ENCODE peak calls at places on chromosomes 3 and 15, in five cellular contexts. X, S, P, L and H are unnamed samples. For H3K9me3 and H3K4me1, the result is how much of the 10 kb centered on the place peaks cover.

GRCh38 chr15:65110676-65111292 is 4.2 kb downstream of the UBAP1L start:
- DNase-seq in X (peak), S (no peak), P (peak), L (no peak), H (no peak)

GRCh38 chr3:86451749-86452148 is 539.2 kb downstream of the VGLL3 start:
- DNase-seq in X (no peak), S (no peak), P (no peak), L (no peak), H (no peak)

GRCh38 chr3:104596054-104596453 is 770.7 kb upstream of the ALCAM start:
- DNase-seq in X (no peak), S (no peak), P (no peak), L (no peak), H (no peak)

GRCh38 chr3:39250116-39250747 is 29.6 kb downstream of the CX3CR1 start:
- DNase-seq in X (no peak), S (no peak), P (no peak), L (no peak), H (no peak)

GRCh38 chr3:107438671-107439070 is 61.4 kb downstream of the CCDC54 start:
- DNase-seq in X (no peak), S (no peak), P (no peak), L (no peak), H (no peak)

GRCh38 chr15:38049876-38050275 is 115.4 kb downstream of the TMCO5A start:
- DNase-seq in X (no peak), S (no peak), P (peak), L (no peak), H (no peak)

GRCh38 chr3:43884581-43884980 is 193.8 kb downstream of the ABHD5 start:
- DNase-seq in X (no peak), S (no peak), P (no peak), L (no peak), H (no peak)

GRCh38 chr3:4982773-4983738 is 3.8 kb downstream of the BHLHE40 start:
- DNase-seq in X (no peak), S (peak), P (peak), L (no peak), H (peak)

GRCh38 chr3:110858549-110858948 is 213.1 kb upstream of the NECTIN3 start:
- DNase-seq in X (no peak), S (no peak), P (no peak), L (no peak), H (no peak)

GRCh38 chr3:147735662-147736061 is 326.5 kb downstream of the ZIC1 start:
- DNase-seq in X (no peak), S (no peak), P (no peak), L (no peak), H (no peak)

GRCh38 chr3:62874398-62875102 is 666 bp downstream of the CADPS start:
- DNase-seq in X (peak), S (no peak), P (no peak), L (no peak), H (no peak)

GRCh38 chr3:146050700-146051099 is 110.3 kb downstream of the PLOD2 start:
- DNase-seq in X (no peak), S (no peak), P (no peak), L (no peak), H (no peak)

GRCh38 chr3:58573638-58574037 is 3.6 kb downstream of the FAM107A start:
- DNase-seq in X (no peak), S (no peak), P (no peak), L (no peak), H (no peak)

GRCh38 chr15:44812029-44812517 is 75.7 kb downstream of the TRIM69 start:
- DNase-seq in X (no peak), S (no peak), P (no peak), L (no peak), H (peak)

GRCh38 chr3:180036092-180036677 is 552 bp downstream of the PEX5L start:
- DNase-seq in X (peak), S (no peak), P (no peak), L (no peak), H (no peak)

GRCh38 chr15:72116680-72117447 is 1.1 kb downstream of the MYO9A start:
- DNase-seq in X (peak), S (peak), P (peak), L (peak), H (peak)

GRCh38 chr15:26882616-26883365 is 15.9 kb downstream of the GABRA5 start:
- DNase-seq in X (no peak), S (no peak), P (no peak), L (no peak), H (no peak)

GRCh38 chr15:50166216-50166615 is 15.8 kb upstream of the SLC27A2 start:
- DNase-seq in X (no peak), S (no peak), P (peak), L (no peak), H (no peak)

GRCh38 chr15:70856884-70857546 is 3.1 kb upstream of the LARP6 start:
- DNase-seq in X (no peak), S (peak), P (peak), L (peak), H (peak)

GRCh38 chr15:101123222-101123910 is 128.5 kb downstream of the CHSY1 start:
- DNase-seq in X (no peak), S (no peak), P (no peak), L (no peak), H (no peak)

GRCh38 chr15:63969652-63970421 is 76.4 kb downstream of the DAPK2 start:
- DNase-seq in X (no peak), S (no peak), P (peak), L (no peak), H (peak)

GRCh38 chr15:67927501-67928156 is 87.8 kb upstream of the RNU6-1 start:
- DNase-seq in X (no peak), S (no peak), P (no peak), L (peak), H (no peak)

GRCh38 chr3:142215111-142215510 is 10.3 kb downstream of the GK5 start:
- DNase-seq in X (no peak), S (no peak), P (peak), L (no peak), H (no peak)

GRCh38 chr3:149596136-149596770 is 61.6 kb downstream of the WWTR1 start:
- DNase-seq in X (no peak), S (no peak), P (peak), L (no peak), H (no peak)

GRCh38 chr3:106014518-106014917 is 145.7 kb upstream of the CBLB start:
- DNase-seq in X (no peak), S (no peak), P (no peak), L (no peak), H (no peak)

GRCh38 chr3:52721002-52721741 is 15.3 kb downstream of the SPCS1 start:
- DNase-seq in X (no peak), S (no peak), P (no peak), L (no peak), H (no peak)

GRCh38 chr3:182212479-182213076 is 500.9 kb downstream of the SOX2 start:
- DNase-seq in X (no peak), S (peak), P (peak), L (no peak), H (no peak)

GRCh38 chr15:25450163-25450562 is 11.3 kb upstream of the UBE3A start:
- DNase-seq in X (no peak), S (no peak), P (no peak), L (no peak), H (no peak)

DNA sequence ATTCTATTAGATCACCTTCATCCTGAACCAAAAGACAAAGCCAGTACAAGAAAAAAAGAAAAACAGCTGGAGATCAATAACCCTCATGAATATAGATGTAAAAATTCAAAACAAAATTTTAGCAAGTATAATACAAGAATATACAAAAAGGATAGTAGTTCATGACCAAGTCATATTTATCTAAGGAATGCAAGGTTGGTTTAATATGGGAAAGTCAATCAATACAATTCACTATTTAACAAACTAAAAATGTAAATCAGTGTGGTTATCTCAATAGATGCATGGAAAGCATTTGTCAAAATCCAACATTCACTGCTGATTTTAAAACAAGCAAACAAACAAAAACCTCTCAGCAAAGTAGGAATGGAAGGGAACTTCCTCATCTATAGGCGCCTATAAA is 11.0 kb upstream of the GPR27 start:
- DNase-seq in X (no peak), S (no peak), P (no peak), L (no peak), H (no peak)
- H3K9me3 ChIP-seq in X (under half), S (under half), P (under half), L (under half), H (under half)

GRCh38 chr3:127772273-127772672 is 50.0 kb downstream of the MGLL start:
- DNase-seq in X (no peak), S (peak), P (no peak), L (no peak), H (no peak)

GRCh38 chr3:127773752-127774395 is 48.4 kb downstream of the MGLL start:
- DNase-seq in X (no peak), S (peak), P (no peak), L (no peak), H (peak)

GRCh38 chr3:127772776-127773751 is 49.3 kb downstream of the MGLL start:
- DNase-seq in X (no peak), S (peak), P (no peak), L (no peak), H (peak)

GRCh38 chr3:127770671-127771370 is 51.5 kb downstream of the MGLL start:
- DNase-seq in X (no peak), S (peak), P (no peak), L (no peak), H (peak)

GRCh38 chr3:127771746-127772145 is 50.6 kb downstream of the MGLL start:
- DNase-seq in X (no peak), S (peak), P (no peak), L (no peak), H (no peak)
- H3K4me1 ChIP-seq in X (under half), S (half or more), P (under half), L (under half), H (under half)

DNA sequence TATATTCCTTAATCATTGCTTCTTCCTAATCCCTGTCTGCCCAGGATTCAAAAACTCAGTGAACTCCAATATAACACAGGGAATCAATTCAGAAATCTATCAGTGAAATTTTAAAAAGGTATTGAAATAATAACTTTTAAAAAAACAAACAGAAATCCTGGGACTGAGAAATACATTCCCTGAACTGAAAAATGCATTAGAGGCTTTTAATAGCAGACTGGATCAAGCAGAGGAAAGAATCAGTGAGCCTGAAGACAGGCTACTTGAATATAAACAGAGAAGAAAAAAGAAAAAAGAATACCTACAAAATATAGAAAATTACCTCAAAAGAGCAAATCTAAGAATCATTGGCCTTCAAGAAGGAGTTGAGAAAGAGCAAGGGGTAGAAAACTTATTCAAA is 54.7 kb downstream of the CEP70 start:
- DNase-seq in X (no peak), S (no peak), P (no peak), L (no peak), H (no peak)
- H3K9me3 ChIP-seq in X (under half), S (under half), P (under half), L (under half), H (under half)

GRCh38 chr3:128735884-128736283 is 9.9 kb downstream of the RAB7A start:
- DNase-seq in X (no peak), S (no peak), P (no peak), L (no peak), H (no peak)
- H3K4me1 ChIP-seq in X (under half), S (half or more), P (under half), L (under half), H (under half)